ENCODE peak calls at places on chromosome 1, in eight cellular contexts. M, Q, W, B, A, N, D and V are unnamed samples.

GRCh38 chr1:7940745-7941436 is at the start of gene TNFRSF9:
- DNase-seq in D (peak; percentile 70), M (no peak), Q (no peak), A (no peak), B (peak; percentile 40), N (peak; percentile 50), W (no peak), V (peak; percentile 30)

GRCh38 chr1:194931166-194931565 is 1677.1 kb downstream of the KCNT2 start:
- DNase-seq in N (no peak), M (peak; percentile 4), D (no peak), W (no peak), Q (no peak), B (no peak), A (no peak), V (no peak)

GRCh38 chr1:172254521-172255222 is 165.8 kb upstream of the C1orf105 start:
- DNase-seq in B (no peak), Q (no peak), A (no peak), W (no peak), N (no peak), D (peak; percentile 94), M (no peak), V (peak; percentile 85)

GRCh38 chr1:171137580-171137979 is 46.9 kb downstream of the FMO3 start:
- DNase-seq in B (no peak), W (no peak), D (no peak), N (no peak), A (no peak), M (no peak), Q (no peak), V (no peak)

GRCh38 chr1:51973587-51974474 is 16.7 kb downstream of the RAB3B start:
- DNase-seq in W (no peak), Q (no peak), N (peak; percentile 53), B (no peak), A (no peak), D (peak; percentile 81), M (no peak), V (no peak)

GRCh38 chr1:85938829-85939228 is 217.7 kb downstream of the COL24A1 start:
- DNase-seq in Q (no peak), N (no peak), W (no peak), D (no peak), M (no peak), B (no peak), A (no peak), V (no peak)

GRCh38 chr1:189804352-189804751 is 673.3 kb downstream of the BRINP3 start:
- DNase-seq in Q (no peak), D (no peak), M (peak; percentile 3), N (no peak), W (no peak), A (no peak), B (no peak), V (no peak)

GRCh38 chr1:209597496-209597895 is 14.0 kb downstream of the CAMK1G start:
- DNase-seq in D (no peak), Q (no peak), M (no peak), N (no peak), B (no peak), W (no peak), A (no peak), V (no peak)

GRCh38 chr1:29520571-29521437 is 284.5 kb downstream of the PTPRU start:
- DNase-seq in N (no peak), Q (peak; percentile 4), D (no peak), B (no peak), A (no peak), W (no peak), M (no peak), V (no peak)

GRCh38 chr1:237220243-237220642 is 178.3 kb downstream of the RYR2 start:
- DNase-seq in B (no peak), N (no peak), W (no peak), Q (peak; percentile 95), M (peak; percentile 48), A (no peak), D (no peak), V (no peak)

GRCh38 chr1:231748744-231749143 is 122.2 kb downstream of the DISC1 start:
- DNase-seq in Q (no peak), B (no peak), A (no peak), M (peak; percentile 18), W (no peak), N (no peak), D (no peak), V (peak; percentile 36)

GRCh38 chr1:238469146-238469601 is 578.5 kb upstream of the ZP4 start:
- DNase-seq in A (no peak), D (peak; percentile 60), M (peak; percentile 38), B (no peak), Q (no peak), W (no peak), N (no peak), V (peak; percentile 31)